ENCODE peak calls at places on chromosomes 11 and 22, in four cellular contexts. One of them, this sample, is unnamed.

GRCh38 chr11:47886096-47886495 is 37.9 kb upstream of the NUP160 start:
- DNase-seq in HepG2: no peak
- DNase-seq in A549: no peak
- DNase-seq in K562: no peak
- DNase-seq in this sample: no peak

GRCh38 chr22:49726701-49727101 is 101.0 kb downstream of the BRD1 start:
- DNase-seq in HepG2: no peak
- DNase-seq in A549: no peak
- DNase-seq in K562: no peak
- DNase-seq in this sample: no peak

GRCh38 chr11:16169946-16170345 is 186.4 kb downstream of the SOX6 start:
- DNase-seq in HepG2: no peak
- DNase-seq in A549: no peak
- DNase-seq in K562: no peak
- DNase-seq in this sample: no peak

GRCh38 chr22:38211556-38211955 is 9.8 kb downstream of the MAFF start:
- DNase-seq in HepG2: no peak
- DNase-seq in A549: no peak
- DNase-seq in K562: no peak
- DNase-seq in this sample: no peak

GRCh38 chr11:75719089-75719638 is 1.5 kb downstream of the MOGAT2 start:
- DNase-seq in HepG2: peak
- DNase-seq in A549: no peak
- DNase-seq in K562: no peak
- DNase-seq in this sample: no peak

GRCh38 chr11:48003926-48004325 is 23.6 kb downstream of the PTPRJ start:
- DNase-seq in HepG2: no peak
- DNase-seq in A549: no peak
- DNase-seq in K562: no peak
- DNase-seq in this sample: no peak

GRCh38 chr11:131998020-131998419 is 627.6 kb downstream of the NTM start:
- DNase-seq in HepG2: no peak
- DNase-seq in A549: no peak
- DNase-seq in K562: no peak
- DNase-seq in this sample: no peak

GRCh38 chr22:43378011-43378704 is 33.7 kb upstream of the MPPED1 start:
- DNase-seq in HepG2: peak
- DNase-seq in A549: no peak
- DNase-seq in K562: no peak
- DNase-seq in this sample: no peak

GRCh38 chr11:95014184-95014821 is 10.8 kb upstream of the KDM4E start:
- DNase-seq in HepG2: no peak
- DNase-seq in A549: no peak
- DNase-seq in K562: no peak
- DNase-seq in this sample: no peak

GRCh38 chr11:37449146-37449545 is 851.1 kb upstream of the RAG2 start:
- DNase-seq in HepG2: no peak
- DNase-seq in A549: no peak
- DNase-seq in K562: no peak
- DNase-seq in this sample: no peak

GRCh38 chr11:86515297-86516094 is 140.8 kb downstream of the CCDC81 start:
- DNase-seq in HepG2: no peak
- DNase-seq in A549: no peak
- DNase-seq in K562: no peak
- DNase-seq in this sample: no peak
- TF ChIP-seq HMGXB4 in HepG2: no peak
- TF ChIP-seq HMGXB4 in A549: no peak
- TF ChIP-seq HMGXB4 in K562: no peak
- TF ChIP-seq HMGXB4 in this sample: no peak

DNA sequence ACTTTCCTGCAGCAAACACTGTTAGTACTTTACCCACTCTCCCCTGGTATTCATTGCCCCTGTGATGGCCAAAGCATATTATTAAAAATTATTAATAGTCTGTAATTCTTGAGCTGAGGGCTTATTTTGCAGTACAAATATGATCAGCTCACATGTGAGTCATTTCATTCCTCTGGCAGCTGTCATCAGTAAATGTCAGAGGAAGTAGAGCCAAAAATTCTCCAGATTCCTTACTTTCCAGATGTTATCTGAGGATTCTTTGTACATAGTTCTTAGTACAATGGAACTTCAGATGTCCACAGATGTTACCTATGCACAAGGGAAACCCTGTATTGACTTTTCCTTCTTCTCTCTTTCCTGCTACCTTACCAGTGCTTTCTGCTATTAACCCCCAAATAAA is 12.5 kb downstream of the OR5B3 start:
- DNase-seq in HepG2: peak
- DNase-seq in A549: no peak
- DNase-seq in K562: no peak
- DNase-seq in this sample: no peak
- TF ChIP-seq HMGXB4 in HepG2: no peak
- TF ChIP-seq HMGXB4 in A549: no peak
- TF ChIP-seq HMGXB4 in K562: no peak
- TF ChIP-seq HMGXB4 in this sample: no peak

DNA sequence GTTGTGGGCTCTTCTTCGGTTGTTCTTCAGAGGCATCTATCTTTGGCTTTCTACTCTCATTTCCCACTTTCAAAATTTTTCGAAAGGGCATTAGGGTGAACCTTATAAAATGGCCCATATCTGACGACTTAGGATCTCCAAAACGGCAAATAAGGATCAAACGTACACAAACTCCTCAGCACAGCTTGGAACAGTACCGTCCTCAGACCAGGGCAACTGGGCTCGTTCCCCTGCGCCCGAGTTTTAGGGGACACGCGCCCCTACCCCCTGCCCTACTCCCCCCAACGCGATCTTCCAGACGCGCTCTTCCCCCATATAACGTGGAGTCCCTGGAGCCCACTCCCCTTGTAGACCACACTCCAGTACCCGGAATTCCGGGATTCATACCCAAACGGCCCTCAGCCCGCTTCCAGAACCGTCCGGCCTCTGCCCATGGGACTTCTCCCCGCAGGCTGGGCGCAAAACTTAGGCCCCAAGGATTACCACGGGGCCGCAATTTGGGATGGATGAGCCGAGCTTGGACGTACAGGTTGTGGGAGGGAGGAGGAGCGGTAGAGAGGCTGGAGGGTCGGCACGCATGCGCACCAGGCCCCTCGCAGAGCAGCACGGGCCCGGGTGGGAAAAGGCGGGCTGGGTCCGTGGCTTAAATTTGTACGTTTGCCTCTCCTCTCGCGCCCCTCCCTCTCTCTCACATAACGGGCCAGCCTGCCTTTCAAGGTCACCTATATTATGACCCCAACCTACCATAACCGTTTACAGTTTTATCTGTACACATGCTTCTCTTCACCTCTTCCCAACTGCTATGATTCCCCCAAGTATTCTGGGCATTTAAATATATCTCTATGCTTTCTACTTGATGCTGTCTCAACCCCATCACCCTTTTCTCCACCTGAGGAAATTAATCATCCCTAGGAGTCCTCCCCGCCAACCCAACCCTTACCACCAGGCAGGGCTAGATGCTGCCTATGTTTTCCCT is 3.4 kb downstream of the CCDC89 start:
- DNase-seq in HepG2: no peak
- DNase-seq in A549: peak
- DNase-seq in K562: peak
- DNase-seq in this sample: no peak
- TF ChIP-seq HMGXB4 in HepG2: no peak
- TF ChIP-seq HMGXB4 in A549: no peak
- TF ChIP-seq HMGXB4 in K562: no peak
- TF ChIP-seq HMGXB4 in this sample: no peak

GRCh38 chr11:129637983-129638776 is 177.5 kb upstream of the TMEM45B start:
- DNase-seq in HepG2: no peak
- DNase-seq in A549: no peak
- DNase-seq in K562: no peak
- DNase-seq in this sample: no peak
- TF ChIP-seq HMGXB4 in HepG2: no peak
- TF ChIP-seq HMGXB4 in A549: no peak
- TF ChIP-seq HMGXB4 in K562: no peak
- TF ChIP-seq HMGXB4 in this sample: no peak

DNA sequence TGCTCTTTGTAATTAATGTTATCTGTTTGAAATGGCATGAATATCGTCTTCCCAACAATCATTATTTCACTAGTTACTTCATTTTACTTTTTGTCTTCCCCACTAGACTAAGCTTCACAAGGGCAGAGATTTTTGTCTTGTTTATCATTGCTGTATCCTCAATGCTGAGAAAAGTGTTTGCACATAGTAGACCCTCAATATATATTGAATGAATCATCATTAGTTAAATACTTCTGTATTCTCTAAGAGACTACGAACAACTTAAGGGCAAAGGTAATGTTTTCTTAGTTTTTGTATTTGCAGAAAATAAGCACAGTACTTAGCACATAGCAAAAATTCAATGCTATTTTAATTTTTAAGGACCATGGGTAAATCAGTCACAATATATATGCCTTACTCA is 95.9 kb downstream of the CCDC73 start:
- DNase-seq in HepG2: peak
- DNase-seq in A549: no peak
- DNase-seq in K562: no peak
- DNase-seq in this sample: no peak
- TF ChIP-seq HMGXB4 in HepG2: no peak
- TF ChIP-seq HMGXB4 in A549: no peak
- TF ChIP-seq HMGXB4 in K562: no peak
- TF ChIP-seq HMGXB4 in this sample: no peak

DNA sequence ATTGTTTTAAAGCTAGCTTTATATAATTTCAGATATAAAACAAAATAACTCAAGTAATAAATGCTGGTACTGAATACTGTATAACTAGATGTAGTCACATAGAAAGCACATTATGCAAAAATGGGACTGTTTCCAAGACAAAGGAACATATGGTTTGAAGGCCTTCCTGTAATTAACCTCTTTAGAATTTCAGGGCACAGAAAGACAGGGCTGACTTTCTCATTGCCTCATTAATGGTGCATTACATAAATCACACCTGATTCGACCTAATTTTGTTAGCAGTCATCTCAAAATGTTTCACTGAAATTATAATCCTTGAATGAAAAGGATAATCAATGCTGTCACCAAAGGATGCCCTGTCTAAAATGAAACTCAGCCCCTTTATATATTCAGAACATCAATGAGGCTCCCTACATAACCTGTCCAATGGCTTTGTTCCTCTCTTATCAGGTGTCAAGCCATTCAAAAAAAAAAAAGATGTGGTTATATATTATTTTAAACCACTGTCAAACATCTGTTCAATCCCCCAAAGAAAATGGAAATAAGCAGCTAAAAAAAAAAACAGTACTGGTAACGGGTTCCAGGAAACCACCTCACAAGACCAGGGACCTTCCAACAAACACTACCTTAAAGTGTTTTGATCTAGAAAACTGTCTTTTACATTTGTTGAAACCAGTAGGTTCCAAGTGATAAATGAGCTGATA is 77.4 kb downstream of the FAM168A start:
- DNase-seq in HepG2: no peak
- DNase-seq in A549: no peak
- DNase-seq in K562: no peak
- DNase-seq in this sample: no peak
- TF ChIP-seq HMGXB4 in HepG2: no peak
- TF ChIP-seq HMGXB4 in A549: no peak
- TF ChIP-seq HMGXB4 in K562: no peak
- TF ChIP-seq HMGXB4 in this sample: no peak

GRCh38 chr11:34977039-34977906 is 60.9 kb downstream of the PDHX start:
- DNase-seq in HepG2: no peak
- DNase-seq in A549: peak
- DNase-seq in K562: no peak
- DNase-seq in this sample: no peak
- TF ChIP-seq HMGXB4 in HepG2: no peak
- TF ChIP-seq HMGXB4 in A549: no peak
- TF ChIP-seq HMGXB4 in K562: no peak
- TF ChIP-seq HMGXB4 in this sample: no peak

This sample was measured in WTC11.